ENCODE peak calls at places on chromosome 15, in six cellular contexts. W, E, Q, U, K and H are unnamed samples.

GRCh38 chr15:78088773-78089080 is 3.6 kb upstream of the SH2D7 start:
- DNase-seq in W (no peak), E (no peak), Q (no peak), U (peak; percentile 54), K (no peak), H (no peak)

GRCh38 chr15:60720493-60721231 is 241.7 kb upstream of the ICE2 start:
- DNase-seq in W (no peak), E (no peak), Q (no peak), U (no peak), K (no peak), H (no peak)

GRCh38 chr15:41820791-41821423 is 7.0 kb upstream of the JMJD7 start:
- DNase-seq in W (no peak), E (no peak), Q (no peak), U (no peak), K (no peak), H (no peak)

GRCh38 chr15:90934949-90935751 is at the start of gene UNC45A:
- DNase-seq in W (peak; percentile 99), E (peak; percentile 84), Q (peak; percentile 98), U (peak; percentile 96), K (peak; percentile 79), H (peak; percentile 79)

GRCh38 chr15:51536965-51537574 is 85.5 kb downstream of the DMXL2 start:
- DNase-seq in W (no peak), E (peak; percentile 57), Q (peak; percentile 17), U (peak; percentile 14), K (peak; percentile 63), H (peak; percentile 45)

GRCh38 chr15:49415638-49416037 is 7.4 kb upstream of the FGF7 start:
- DNase-seq in W (no peak), E (peak; percentile 76), Q (peak; percentile 32), U (no peak), K (peak; percentile 99), H (peak; percentile 93)

GRCh38 chr15:66698318-66698961 is 3.6 kb upstream of the SMAD6 start:
- DNase-seq in W (peak; percentile 87), E (peak; percentile 88), Q (peak; percentile 80), U (peak; percentile 82), K (peak; percentile 74), H (peak; percentile 54)

GRCh38 chr15:92520914-92521623 is 127.4 kb downstream of the ST8SIA2 start:
- DNase-seq in W (no peak), E (no peak), Q (no peak), U (no peak), K (no peak), H (no peak)

GRCh38 chr15:65184305-65184943 is 718 bp downstream of the CLPX start:
- DNase-seq in W (peak; percentile 89), E (peak; percentile 54), Q (peak; percentile 59), U (peak; percentile 65), K (peak; percentile 60), H (peak; percentile 67)

GRCh38 chr15:101126618-101127502 is 125.0 kb downstream of the CHSY1 start:
- DNase-seq in W (peak; percentile 13), E (peak; percentile 62), Q (no peak), U (no peak), K (peak; percentile 78), H (peak; percentile 61)

GRCh38 chr15:80967451-80967850 is 22.2 kb downstream of the MESD start:
- DNase-seq in W (no peak), E (peak; percentile 86), Q (peak; percentile 79), U (peak; percentile 69), K (peak; percentile 30), H (peak; percentile 79)

GRCh38 chr15:99426431-99427105 is 139.2 kb upstream of the MEF2A start:
- DNase-seq in W (peak; percentile 74), E (no peak), Q (no peak), U (no peak), K (no peak), H (no peak)

GRCh38 chr15:89400121-89400996 is 65.7 kb upstream of the POLG start:
- DNase-seq in W (no peak), E (no peak), Q (no peak), U (peak; percentile 13), K (no peak), H (no peak)

GRCh38 chr15:101353240-101353639 is 58.2 kb upstream of the SNRPA1 start:
- DNase-seq in W (no peak), E (no peak), Q (no peak), U (no peak), K (no peak), H (no peak)

GRCh38 chr15:57875347-57875746 is 168.8 kb downstream of the POLR2M start:
- DNase-seq in W (no peak), E (no peak), Q (no peak), U (no peak), K (no peak), H (no peak)

GRCh38 chr15:22954798-22955543 is 25.2 kb downstream of the CYFIP1 start:
- DNase-seq in W (no peak), E (no peak), Q (no peak), U (no peak), K (no peak), H (no peak)

GRCh38 chr15:77611767-77612166 is 20.9 kb downstream of the LINGO1 start:
- DNase-seq in W (no peak), E (no peak), Q (no peak), U (no peak), K (no peak), H (no peak)

GRCh38 chr15:37093480-37094410 is 6.6 kb downstream of the MEIS2 start:
- DNase-seq in W (no peak), E (peak; percentile 84), Q (no peak), U (no peak), K (peak; percentile 46), H (peak; percentile 87)